ENCODE peak calls at places on chromosome X, in five cellular contexts. T is MM.1S, Y is brain microvascular endothelial cell, C is neural progenitor cell, F is HepG2. O is an unnamed sample.

GRCh38 chrX:118423558-118423957 is 72.1 kb upstream of the DOCK11 start:
- DNase-seq in T (peak), Y (no peak), C (no peak), F (no peak), O (no peak)

GRCh38 chrX:74781507-74782034 is 143.7 kb downstream of the NEXMIF start:
- DNase-seq in T (no peak), Y (no peak), C (no peak), F (no peak), O (no peak)

GRCh38 chrX:140123446-140123845 is 158.1 kb upstream of the CXorf66 start:
- DNase-seq in T (no peak), Y (no peak), C (peak), F (no peak), O (no peak)

GRCh38 chrX:133294126-133294525 is 76.0 kb upstream of the TFDP3 start:
- DNase-seq in T (no peak), Y (no peak), C (no peak), F (no peak), O (no peak)

GRCh38 chrX:100248894-100249493 is 161.1 kb downstream of the PCDH19 start:
- DNase-seq in T (no peak), Y (no peak), C (no peak), F (no peak), O (no peak)

GRCh38 chrX:153551135-153551534 is 33.7 kb downstream of the ATP2B3 start:
- DNase-seq in T (no peak), Y (peak), C (no peak), F (no peak), O (no peak)

GRCh38 chrX:149962859-149963757 is 24.8 kb upstream of the EOLA2 start:
- DNase-seq in T (peak), Y (peak), C (peak), F (peak), O (peak)

GRCh38 chrX:133391116-133391515 is 24.2 kb downstream of the GPC4 start:
- DNase-seq in T (no peak), Y (no peak), C (no peak), F (no peak), O (no peak)

GRCh38 chrX:120517936-120518335 is 42.8 kb downstream of the CUL4B start:
- DNase-seq in T (no peak), Y (peak), C (no peak), F (no peak), O (peak)

GRCh38 chrX:120512627-120513026 is 43.5 kb upstream of the LAMP2 start:
- DNase-seq in T (no peak), Y (no peak), C (no peak), F (peak), O (no peak)

GRCh38 chrX:120512222-120512621 is 43.1 kb upstream of the LAMP2 start:
- DNase-seq in T (no peak), Y (no peak), C (no peak), F (no peak), O (no peak)

DNA sequence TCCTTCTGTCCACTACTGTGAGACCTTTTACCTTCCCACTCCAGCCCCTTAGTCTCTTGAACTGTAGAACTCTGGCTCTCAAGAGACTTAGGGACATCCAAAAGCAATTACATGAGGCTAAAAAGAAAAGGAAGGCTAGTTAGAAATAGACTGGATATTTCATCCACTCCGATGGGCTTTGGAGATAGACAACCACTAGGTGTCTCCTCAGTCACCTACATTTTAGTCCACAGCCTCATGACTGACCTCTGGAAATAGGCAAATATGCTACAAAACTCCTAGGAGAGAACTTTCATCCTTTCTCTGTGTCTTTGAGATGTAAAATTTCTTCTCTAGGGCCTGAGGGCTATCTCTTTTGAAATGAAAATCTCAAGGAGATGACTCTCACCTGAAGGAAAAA is 45.1 kb upstream of the LAMP2 start:
- DNase-seq in T (peak), Y (no peak), C (peak), F (peak), O (no peak)
- TF ChIP-seq CTCF in T (peak), Y (peak), C (peak), F (peak), O (peak)

GRCh38 chrX:12871181-12871580 is 4.3 kb downstream of the TLR7 start:
- DNase-seq in T (no peak), Y (no peak), C (no peak), F (no peak), O (no peak)
- TF ChIP-seq CTCF in T (no peak), Y (no peak), C (no peak), F (no peak), O (no peak)

DNA sequence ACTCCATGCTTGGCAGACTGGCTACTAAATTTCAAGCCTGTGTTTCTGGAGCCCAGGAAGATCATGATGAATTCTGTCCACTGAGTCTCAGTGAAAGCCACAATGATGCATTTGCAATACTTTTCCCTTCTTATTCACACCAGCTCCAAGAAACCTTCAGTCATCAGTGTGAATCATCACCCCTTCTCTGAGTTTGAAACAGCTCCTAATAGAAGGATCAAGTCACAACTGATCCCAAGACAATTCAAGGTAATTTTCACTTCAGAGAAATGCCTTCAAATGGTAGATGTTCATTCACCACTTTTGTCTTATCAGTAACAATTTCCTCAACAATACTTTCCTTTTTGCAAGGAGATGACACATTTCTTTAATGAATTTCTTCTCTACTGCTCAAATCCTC is 257.4 kb downstream of the NLGN4X start:
- DNase-seq in T (no peak), Y (no peak), C (no peak), F (no peak), O (no peak)
- TF ChIP-seq CTCF in T (no peak), Y (no peak), C (no peak), F (no peak), O (no peak)

DNA sequence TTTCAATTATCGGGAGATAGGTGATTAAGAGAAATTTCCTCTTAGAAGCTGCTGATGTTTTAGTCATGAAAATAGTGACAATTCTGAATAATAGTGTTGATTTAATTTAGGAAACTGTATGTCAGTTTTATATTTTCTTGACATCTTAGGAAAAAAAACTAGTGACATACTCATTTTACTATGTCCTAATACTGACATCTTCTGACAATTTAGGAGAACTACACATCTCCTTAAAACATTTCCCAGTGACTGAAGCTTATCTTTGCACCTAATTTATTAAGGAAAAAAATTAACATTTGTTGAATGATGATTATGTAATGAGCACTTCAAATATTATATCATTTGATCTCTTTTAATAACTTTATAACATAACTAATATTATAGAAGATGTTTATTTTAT is 42.0 kb upstream of the RBMXL3 start:
- DNase-seq in T (peak), Y (no peak), C (no peak), F (no peak), O (no peak)
- TF ChIP-seq CTCF in T (peak), Y (peak), C (peak), F (peak), O (peak)

GRCh38 chrX:56978172-56978571 is 17.2 kb downstream of the SPIN3 start:
- DNase-seq in T (peak), Y (peak), C (peak), F (peak), O (no peak)
- TF ChIP-seq CTCF in T (peak), Y (peak), C (peak), F (peak), O (peak)